ENCODE peak calls at places on chromosomes 16 and 17, in ten cellular contexts. M, H, U, Z, A, W, C, B, G and R are unnamed samples.

GRCh38 chr17:35051579-35052239 is 11.8 kb downstream of the RFFL start:
- DNase-seq in U (no peak), W (no peak), H (no peak), Z (no peak), B (no peak), A (no peak), M (no peak), G (no peak), C (no peak), R (no peak)

GRCh38 chr17:47099987-47100711 is 88.9 kb downstream of the CDC27 start:
- DNase-seq in Z (peak), U (peak), B (peak), H (peak), C (peak), A (peak), G (peak), M (peak), W (peak), R (peak)

GRCh38 chr17:63546308-63547082 is 3.8 kb upstream of the DCAF7 start:
- DNase-seq in A (no peak), C (no peak), M (no peak), Z (no peak), B (peak), W (no peak), U (no peak), H (no peak), G (no peak), R (no peak)

GRCh38 chr16:15403392-15403995 is 7.9 kb downstream of the MPV17L start:
- DNase-seq in G (no peak), A (no peak), H (no peak), W (no peak), C (peak), B (no peak), U (no peak), Z (no peak), M (no peak), R (no peak)

GRCh38 chr17:653724-654123 is 60.9 kb downstream of the VPS53 start:
- DNase-seq in Z (no peak), U (no peak), A (no peak), G (no peak), B (no peak), C (no peak), W (no peak), H (no peak), M (no peak), R (no peak)

GRCh38 chr16:1758923-1759322 is 12.4 kb downstream of the NME3 start:
- DNase-seq in W (no peak), G (no peak), C (no peak), M (no peak), A (no peak), H (no peak), U (no peak), B (no peak), Z (no peak), R (no peak)

GRCh38 chr17:13176436-13176835 is 158.6 kb upstream of the ELAC2 start:
- DNase-seq in A (no peak), G (no peak), W (peak), M (no peak), B (no peak), Z (no peak), U (no peak), C (no peak), H (no peak), R (no peak)

GRCh38 chr16:14309906-14310305 is 238.8 kb downstream of the MRTFB start:
- DNase-seq in Z (peak), C (no peak), B (no peak), M (no peak), U (no peak), A (no peak), G (no peak), H (no peak), W (no peak), R (no peak)

GRCh38 chr17:74547736-74548135 is 1.8 kb upstream of the CD300C start:
- DNase-seq in H (no peak), G (no peak), B (no peak), M (no peak), U (no peak), C (peak), W (no peak), A (no peak), Z (no peak), R (no peak)

GRCh38 chr16:75758215-75758614 is 31.9 kb upstream of the CPHXL start:
- DNase-seq in B (no peak), U (no peak), A (no peak), H (no peak), W (no peak), Z (no peak), M (no peak), G (peak), C (no peak), R (no peak)

GRCh38 chr17:28839221-28839620 is 3.4 kb downstream of the FAM222B start:
- DNase-seq in A (no peak), H (no peak), B (no peak), G (no peak), W (no peak), M (no peak), U (no peak), C (no peak), Z (no peak), R (no peak)

GRCh38 chr17:44218344-44219125 is 940 bp downstream of the UBTF start:
- DNase-seq in U (peak), M (peak), W (peak), B (peak), C (peak), Z (peak), A (peak), G (peak), H (peak), R (peak)

GRCh38 chr16:81567987-81568748 is 123.6 kb downstream of the CMIP start:
- DNase-seq in Z (peak), M (peak), W (peak), A (no peak), H (peak), U (no peak), G (no peak), C (no peak), B (peak), R (no peak)

DNA sequence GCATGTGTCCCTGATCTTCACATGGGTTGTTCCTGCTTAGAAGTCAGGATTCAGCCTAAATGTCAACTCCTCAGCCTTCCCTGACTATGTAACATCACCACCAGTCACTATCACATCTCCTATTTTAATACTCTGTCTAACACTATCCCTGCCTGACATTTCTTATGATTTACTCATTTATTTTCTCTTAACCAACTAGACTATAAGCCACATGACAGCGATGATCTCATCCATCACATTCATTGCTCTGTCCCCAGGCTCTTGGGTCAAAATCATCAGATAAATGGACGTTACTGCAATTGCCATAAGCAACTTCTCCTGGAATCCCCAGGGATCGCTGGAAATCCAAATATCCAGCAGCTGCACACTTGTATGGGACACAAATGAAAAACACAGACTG is 15.7 kb downstream of the CDRT4 start:
- DNase-seq in W (no peak), G (no peak), A (no peak), C (no peak), U (no peak), Z (no peak), H (no peak), B (no peak), M (no peak), R (no peak)
- H3K27ac ChIP-seq in W (peak), G (no peak), A (no peak), C (no peak), U (no peak), Z (no peak), H (no peak), B (no peak), M (no peak), R (no peak)

DNA sequence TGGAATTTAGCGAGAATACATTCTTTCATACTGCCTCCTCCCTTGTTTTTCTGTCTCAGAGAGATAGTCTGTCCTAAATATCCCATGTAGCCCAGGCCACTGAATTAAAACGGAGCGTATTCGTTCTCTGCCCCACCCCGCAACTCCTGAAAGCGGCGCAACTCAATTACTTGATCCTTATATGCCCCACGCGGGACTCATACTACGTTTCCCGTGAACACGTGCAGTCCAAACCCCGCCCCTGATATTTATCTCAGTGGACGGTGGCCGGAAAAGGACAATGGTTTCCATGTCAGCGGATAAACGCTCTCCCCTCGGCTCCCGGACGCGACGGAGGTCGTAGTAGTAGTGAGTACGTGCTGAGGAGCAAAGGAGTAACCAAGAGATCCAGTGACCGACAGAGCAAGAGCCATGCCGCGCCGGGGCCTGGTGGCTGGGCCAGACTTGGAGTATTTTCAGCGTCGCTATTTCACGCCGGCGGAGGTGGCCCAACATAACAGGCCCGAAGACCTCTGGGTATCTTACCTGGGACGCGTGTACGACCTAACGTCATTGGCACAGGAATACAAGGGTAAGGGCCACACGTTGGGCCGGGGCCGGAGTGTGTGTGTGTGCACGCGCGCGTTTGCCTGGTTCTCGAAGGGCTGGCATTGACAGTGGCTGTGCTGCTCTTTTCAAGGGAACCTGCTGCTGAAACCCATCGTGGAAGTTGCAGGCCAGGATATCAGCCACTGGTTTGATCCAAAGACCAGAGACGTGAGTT is at the start of gene CYB5D1:
- DNase-seq in Z (peak), B (peak), G (peak), H (peak), A (peak), M (peak), U (peak), C (peak), W (peak), R (peak)
- TF ChIP-seq CTCF in Z (no peak), B (no peak), G (peak), H (no peak), A (no peak), M (no peak), U (no peak), C (no peak), W (no peak), R (no peak)

DNA sequence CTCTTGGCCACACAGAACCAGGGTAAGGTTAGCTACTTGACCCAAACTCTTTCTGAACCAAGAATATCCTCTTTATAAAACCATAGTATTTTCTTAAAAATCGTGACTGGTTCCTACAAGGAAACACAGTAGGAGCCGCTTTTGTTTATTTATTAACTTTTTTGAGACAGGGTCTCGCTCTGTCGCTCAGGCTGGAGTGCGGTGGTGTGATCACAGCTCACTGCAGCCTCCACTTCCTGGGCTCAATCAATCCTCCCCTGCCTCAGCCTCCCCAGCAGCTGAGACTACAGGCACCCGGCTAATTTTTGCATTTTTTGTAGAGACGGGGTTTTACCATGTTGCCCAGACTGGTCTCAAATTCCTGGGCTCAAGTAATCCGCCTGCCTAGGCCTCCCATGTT is 14.7 kb upstream of the LITAF start:
- DNase-seq in G (no peak), Z (no peak), A (no peak), U (no peak), C (no peak), H (no peak), B (no peak), M (no peak), W (no peak), R (no peak)
- H3K27ac ChIP-seq in G (no peak), Z (peak), A (no peak), U (no peak), C (no peak), H (no peak), B (no peak), M (no peak), W (no peak), R (no peak)

DNA sequence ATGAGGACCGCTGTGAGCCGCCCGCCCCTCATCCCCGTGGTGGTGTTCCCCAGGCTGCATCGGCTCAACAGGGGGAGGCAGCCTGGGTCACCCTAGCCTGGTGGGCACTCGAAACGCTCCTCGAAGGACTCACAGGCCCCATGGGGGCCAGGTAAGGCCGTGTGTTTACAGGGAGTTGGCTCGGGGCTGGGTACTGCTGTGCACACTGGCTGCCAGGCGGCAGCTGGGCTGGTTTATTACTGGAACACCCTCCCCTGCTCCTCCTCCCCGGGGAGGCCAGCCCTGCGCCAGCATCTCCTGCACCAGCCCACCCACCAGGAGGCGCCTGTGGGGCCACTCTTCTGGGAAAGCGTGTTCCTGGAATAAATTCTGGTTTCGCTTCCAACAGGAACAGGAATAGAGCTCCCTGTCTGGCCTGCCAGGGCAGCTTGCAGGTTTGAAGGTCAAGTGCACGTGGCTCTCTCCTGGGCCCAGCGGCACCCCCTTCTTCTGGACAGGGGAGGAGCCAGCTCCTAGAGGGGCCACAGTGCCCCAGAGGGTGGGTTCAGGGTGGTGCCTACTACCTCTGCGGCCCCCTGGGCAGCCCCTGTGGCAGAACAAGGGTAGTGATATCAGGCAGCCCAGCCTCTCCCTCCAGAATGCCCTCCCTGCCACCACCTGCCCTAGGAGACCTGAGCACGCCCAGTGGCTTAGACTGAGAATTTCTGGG is 11.3 kb downstream of the MCRIP1 start:
- DNase-seq in C (no peak), W (peak), U (peak), A (no peak), G (peak), B (peak), M (peak), H (peak), Z (peak), R (peak)
- TF ChIP-seq CTCF in C (peak), W (no peak), U (peak), A (no peak), G (peak), B (peak), M (peak), H (peak), Z (peak), R (peak)

GRCh38 chr17:82278308-82278707 is 4.8 kb upstream of the CSNK1D start:
- DNase-seq in C (no peak), U (no peak), M (no peak), Z (no peak), H (no peak), G (no peak), W (no peak), B (no peak), A (no peak), R (peak)
- H3K27ac ChIP-seq in C (no peak), U (no peak), M (no peak), Z (no peak), H (peak), G (no peak), W (no peak), B (no peak), A (no peak), R (no peak)